ENCODE peak calls at places on chromosome 15, in six cellular contexts. I, L, N, Z, Q and W are unnamed samples.
A peak's percentile ranks its signal among the peaks of the same experiment; 100 is the strongest.

GRCh38 chr15:37984368-37984767 is 49.9 kb downstream of the TMCO5A start:
- DNase-seq in Z (no peak), L (no peak), Q (no peak), N (no peak), I (no peak), W (no peak)

GRCh38 chr15:26015516-26015915 is 152.4 kb upstream of the ATP10A start:
- DNase-seq in L (no peak), N (no peak), Q (no peak), Z (no peak), I (no peak), W (no peak)

GRCh38 chr15:60840703-60841411 is 361.9 kb upstream of the ICE2 start:
- DNase-seq in N (no peak), Q (no peak), L (no peak), I (no peak), Z (no peak), W (no peak)

GRCh38 chr15:50415752-50416404 is 8.3 kb upstream of the USP8 start:
- DNase-seq in Z (no peak), N (no peak), L (no peak), I (no peak), Q (peak; percentile 47), W (no peak)

GRCh38 chr15:51494411-51495314 is 127.9 kb downstream of the DMXL2 start:
- DNase-seq in L (no peak), Q (no peak), N (no peak), Z (no peak), I (no peak), W (no peak)

GRCh38 chr15:91967935-91968605 is 114.6 kb downstream of the SLCO3A1 start:
- DNase-seq in L (no peak), N (no peak), Q (no peak), Z (no peak), I (no peak), W (no peak)

GRCh38 chr15:29570931-29571727 is 251.1 kb downstream of the TJP1 start:
- DNase-seq in Q (peak; percentile 40), I (no peak), N (no peak), Z (no peak), L (no peak), W (peak; percentile 50)

GRCh38 chr15:93041159-93041547 is 47.9 kb downstream of the RGMA start:
- DNase-seq in N (no peak), L (no peak), Q (no peak), Z (no peak), I (no peak), W (no peak)

GRCh38 chr15:76336254-76337046 is at the start of gene ISL2:
- DNase-seq in Z (peak; percentile 61), I (peak; percentile 67), N (no peak), Q (peak; percentile 99), L (no peak), W (peak; percentile 85)

GRCh38 chr15:90479656-90480055 is 50.1 kb upstream of the CRTC3 start:
- DNase-seq in N (peak; percentile 19), Z (no peak), Q (no peak), I (peak; percentile 34), L (no peak), W (no peak)

GRCh38 chr15:57479005-57479404 is 102.7 kb downstream of the CGNL1 start:
- DNase-seq in I (no peak), Q (no peak), Z (no peak), L (no peak), N (no peak), W (no peak)

GRCh38 chr15:45386420-45386819 is 8.1 kb upstream of the GATM start:
- DNase-seq in Q (no peak), L (no peak), Z (no peak), N (no peak), I (no peak), W (no peak)
- H3K27ac ChIP-seq in Q (no peak overlapping the region), L (peak overlapping the region; percentile 80), Z (no peak overlapping the region), N (no peak overlapping the region), I (no peak overlapping the region), W (no peak overlapping the region)

GRCh38 chr15:99582508-99582960 is 16.8 kb downstream of the MEF2A start:
- DNase-seq in I (no peak), Q (no peak), L (no peak), N (no peak), Z (no peak), W (no peak)

GRCh38 chr15:99580061-99580460 is 14.3 kb downstream of the MEF2A start:
- DNase-seq in N (no peak), Z (no peak), L (no peak), Q (no peak), I (no peak), W (no peak)

GRCh38 chr15:99574502-99574901 is 8.7 kb downstream of the MEF2A start:
- DNase-seq in I (no peak), Q (no peak), N (no peak), L (no peak), Z (no peak), W (no peak)

GRCh38 chr15:99574048-99574447 is 8.3 kb downstream of the MEF2A start:
- DNase-seq in I (no peak), N (no peak), Q (no peak), Z (no peak), L (no peak), W (no peak)

DNA sequence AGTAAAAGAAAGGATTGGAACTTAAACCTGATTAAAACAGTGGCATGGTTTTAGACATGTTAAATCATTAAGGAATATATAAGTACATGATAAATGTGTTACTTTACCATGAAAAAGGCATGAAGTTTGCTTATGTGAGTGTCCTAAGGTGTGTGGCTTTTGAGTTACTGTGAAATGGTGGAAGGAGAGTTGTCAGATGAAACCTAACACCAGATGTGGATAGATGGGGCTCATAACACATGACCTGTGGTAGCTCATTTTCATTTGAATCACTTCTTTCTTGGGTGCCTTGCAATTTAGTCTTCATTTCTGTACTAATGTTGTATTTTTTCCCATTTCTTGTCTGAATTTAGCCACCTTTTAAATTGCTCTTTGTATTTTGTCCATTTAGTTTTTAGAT is 13.0 kb downstream of the MEF2A start:
- DNase-seq in I (no peak), N (no peak), L (no peak), Z (no peak), Q (no peak), W (no peak)
- TF ChIP-seq EP300 in I (no peak), N (no peak), L (no peak), Z (no peak), Q (no peak), W (no peak)

GRCh38 chr15:97892167-97892938 is 68.2 kb upstream of the ARRDC4 start:
- DNase-seq in I (no peak), N (no peak), Q (no peak), Z (no peak), L (no peak), W (no peak)
- H3K27ac ChIP-seq in I (no peak overlapping the region), N (no peak overlapping the region), Q (no peak overlapping the region), Z (no peak overlapping the region), L (no peak overlapping the region), W (no peak overlapping the region)

DNA sequence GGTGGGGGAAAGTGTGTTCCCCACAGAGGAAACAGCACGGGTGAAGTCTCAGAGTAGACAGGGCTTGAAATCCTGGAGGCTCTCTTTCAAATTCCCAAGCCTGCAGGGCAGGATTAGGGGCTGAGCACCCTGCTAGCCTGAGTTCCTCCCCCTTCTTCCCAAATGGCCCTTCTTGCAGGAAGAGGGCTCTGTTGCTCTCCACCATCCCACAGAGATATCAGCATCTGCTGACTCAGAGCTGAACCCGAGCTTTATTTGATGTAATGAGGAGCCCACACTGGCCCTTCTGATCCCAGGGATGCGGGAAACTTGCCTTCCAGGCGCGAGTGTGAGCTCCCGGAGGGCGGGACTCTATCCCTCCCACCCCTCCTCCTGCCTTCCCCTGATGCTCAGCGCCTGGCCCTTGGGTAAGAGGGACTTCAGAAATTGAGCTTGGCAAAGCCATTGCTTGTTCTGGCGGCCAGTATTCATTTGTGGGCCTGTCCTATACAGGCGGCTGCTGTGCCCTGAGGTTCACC is 1.4 kb upstream of the STRA6 start:
- DNase-seq in I (no peak), L (no peak), Z (no peak), Q (no peak), N (peak; percentile 26), W (no peak)
- TF ChIP-seq EP300 in I (no peak), L (no peak), Z (no peak), Q (no peak), N (peak; percentile 21), W (no peak)

GRCh38 chr15:88504445-88504844 is 36.9 kb downstream of the MRPS11 start:
- DNase-seq in Z (no peak), Q (no peak), N (no peak), L (no peak), I (no peak), W (no peak)
- H3K27ac ChIP-seq in Z (no peak overlapping the region), Q (no peak overlapping the region), N (no peak overlapping the region), L (no peak overlapping the region), I (no peak overlapping the region), W (no peak overlapping the region)

GRCh38 chr15:69175536-69175935 is 15.1 kb downstream of the GLCE start:
- DNase-seq in Z (no peak), N (no peak), I (no peak), L (no peak), Q (no peak), W (no peak)

GRCh38 chr15:69185706-69186105 is 25.3 kb downstream of the GLCE start:
- DNase-seq in N (no peak), Q (no peak), I (no peak), L (no peak), Z (no peak), W (no peak)

DNA sequence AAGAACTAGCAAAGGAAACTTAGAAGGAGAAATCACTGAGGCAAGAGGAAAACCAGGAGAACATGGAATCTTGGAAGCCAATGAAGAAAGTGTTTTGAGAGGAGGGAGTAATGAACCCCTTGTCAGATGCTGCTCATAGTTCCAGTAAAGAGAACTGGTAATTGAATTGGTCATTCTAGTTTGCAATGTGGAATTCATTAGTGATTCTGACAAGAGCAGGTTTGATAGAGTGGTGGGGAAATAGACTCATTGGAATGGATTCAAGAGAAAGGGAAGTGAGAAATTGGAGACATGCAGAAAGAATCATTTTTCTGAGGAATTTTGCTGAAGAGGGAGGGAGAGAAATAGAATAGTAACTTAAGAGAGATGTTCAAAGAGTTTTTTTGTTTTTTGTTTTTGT is 21.0 kb downstream of the GLCE start:
- DNase-seq in N (no peak), Q (no peak), Z (no peak), L (no peak), I (no peak), W (no peak)
- TF ChIP-seq EP300 in N (no peak), Q (no peak), Z (no peak), L (no peak), I (no peak), W (no peak)

GRCh38 chr15:31484986-31485385 is 158.4 kb downstream of the KLF13 start:
- DNase-seq in N (no peak), L (no peak), I (peak; percentile 11), Z (no peak), Q (no peak), W (peak; percentile 3)
- H3K27ac ChIP-seq in N (no peak overlapping the region), L (peak overlapping the region; percentile 62), I (no peak overlapping the region), Z (no peak overlapping the region), Q (no peak overlapping the region), W (no peak overlapping the region)